ENCODE peak calls at places on chromosomes 13 and 19, in four cellular contexts. R is HCT116, F is HepG2, P is K562. U is an unnamed sample.

GRCh38 chr19:29191005-29191404 is 21.9 kb downstream of the UQCRFS1 start:
- DNase-seq in R (no peak), F (no peak), P (no peak), U (no peak)

GRCh38 chr19:53903055-53903680 is 5.9 kb upstream of the CACNG7 start:
- DNase-seq in R (no peak), F (peak; percentile 52), P (peak; percentile 64), U (no peak)

GRCh38 chr13:110006304-110006703 is 219.9 kb upstream of the IRS2 start:
- DNase-seq in R (peak; percentile 62), F (no peak), P (no peak), U (no peak)

GRCh38 chr19:6849876-6850275 is 37.5 kb upstream of the ADGRE1 start:
- DNase-seq in R (no peak), F (no peak), P (no peak), U (no peak)

GRCh38 chr13:94679614-94680013 is 32.7 kb downstream of the SOX21 start:
- DNase-seq in R (no peak), F (no peak), P (no peak), U (no peak)

GRCh38 chr13:97853550-97853949 is 99.9 kb upstream of the IPO5 start:
- DNase-seq in R (no peak), F (no peak), P (no peak), U (no peak)

GRCh38 chr13:52743988-52744387 is 4.4 kb upstream of the CNMD start:
- DNase-seq in R (no peak), F (no peak), P (no peak), U (no peak)

GRCh38 chr19:51511353-51511752 is 9.8 kb upstream of the SIGLEC12 start:
- DNase-seq in R (peak; percentile 7), F (peak; percentile 12), P (peak; percentile 64), U (no peak)

GRCh38 chr19:12496480-12496879 is 11.9 kb upstream of the ZNF709 start:
- DNase-seq in R (no peak), F (no peak), P (no peak), U (no peak)

GRCh38 chr13:30551194-30551593 is 66.5 kb upstream of the USPL1 start:
- DNase-seq in R (peak; percentile 26), F (peak; percentile 29), P (peak; percentile 29), U (no peak)

GRCh38 chr13:40408602-40409001 is 257.8 kb downstream of the FOXO1 start:
- DNase-seq in R (peak; percentile 40), F (no peak), P (no peak), U (no peak)

GRCh38 chr19:13778847-13779246 is 4.6 kb downstream of the C19orf53 start:
- DNase-seq in R (no peak), F (no peak), P (no peak), U (no peak)

GRCh38 chr19:13782537-13782936 is 8.3 kb downstream of the C19orf53 start:
- DNase-seq in R (no peak), F (no peak), P (no peak), U (no peak)

GRCh38 chr19:13778398-13778797 is 4.1 kb downstream of the C19orf53 start:
- DNase-seq in R (no peak), F (no peak), P (no peak), U (no peak)

GRCh38 chr19:13783565-13784500 is 9.6 kb downstream of the C19orf53 start:
- DNase-seq in R (no peak), F (no peak), P (no peak), U (no peak)

DNA sequence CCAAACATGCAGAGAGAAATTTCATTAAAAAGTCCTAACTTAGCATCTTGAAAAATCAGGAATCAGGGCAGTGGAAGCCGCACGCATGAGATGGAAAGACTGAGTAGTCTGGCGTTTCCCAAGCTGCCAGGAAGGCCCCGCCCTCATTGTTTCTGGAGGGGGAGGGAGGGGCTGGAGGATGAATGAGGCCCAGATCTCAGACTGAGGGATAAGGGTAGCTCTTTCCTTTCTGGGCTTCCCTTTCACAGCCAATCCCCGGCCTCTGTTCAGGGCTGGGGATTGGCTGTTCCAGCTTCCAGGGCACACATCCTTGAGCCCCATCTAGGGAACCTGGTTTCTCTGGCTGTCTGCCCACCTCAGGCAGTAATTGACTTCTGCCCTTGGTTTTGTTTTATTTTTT is 7.3 kb downstream of the C19orf53 start:
- DNase-seq in R (peak; percentile 54), F (no peak), P (peak; percentile 76), U (no peak)
- TF ChIP-seq TCF7L2 in R (no peak), F (no peak), P (no peak), U (no peak)

GRCh38 chr19:4529924-4530522 is 5.0 kb downstream of the PLIN5 start:
- DNase-seq in R (no peak), F (no peak), P (no peak), U (no peak)
- TF ChIP-seq TCF7L2 in R (no peak), F (no peak), P (no peak), U (no peak)

DNA sequence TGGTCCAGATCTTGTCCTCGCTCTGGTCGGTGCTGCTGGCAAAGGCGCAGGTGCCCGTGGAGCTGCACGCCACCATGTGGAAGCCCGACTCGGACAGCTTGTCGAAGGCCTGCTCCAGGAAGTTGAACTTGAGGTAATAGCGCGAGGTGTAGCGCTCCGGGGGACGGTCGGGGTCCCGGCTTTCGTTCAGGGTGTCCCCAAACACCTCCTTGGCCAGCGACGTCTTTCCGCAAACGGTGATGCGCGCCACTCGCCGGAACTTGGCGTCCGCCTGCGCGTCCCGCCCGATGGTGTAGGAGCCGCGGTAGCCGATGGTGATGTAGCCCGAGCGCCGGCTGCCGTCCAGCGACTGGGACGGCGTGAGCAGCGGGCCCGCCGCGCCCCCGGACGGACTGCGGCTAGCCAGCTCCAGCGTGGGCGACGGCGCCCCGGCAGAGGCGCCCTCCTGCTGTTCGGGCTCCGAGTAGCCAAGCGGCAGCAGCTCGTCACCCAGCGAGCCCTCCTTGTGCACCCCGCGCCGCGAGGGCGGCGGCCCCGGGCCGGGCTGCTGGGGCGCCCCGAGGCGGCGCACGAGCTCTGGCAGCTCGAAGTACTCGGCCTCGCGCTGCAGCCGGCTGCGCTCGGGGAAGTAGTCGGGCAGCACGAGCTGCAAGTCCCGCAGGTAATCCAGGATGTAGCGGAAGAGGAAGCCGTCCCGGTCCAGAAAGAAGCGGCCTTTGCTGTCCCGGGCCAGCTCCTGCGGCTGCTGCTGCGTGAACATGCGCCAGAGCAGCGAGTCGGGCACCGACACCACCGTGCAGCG is 801 bp downstream of the KCTD12 start:
- DNase-seq in R (no peak), F (no peak), P (peak; percentile 23), U (no peak)
- TF ChIP-seq TCF7L2 in R (no peak), F (no peak), P (no peak), U (no peak)

GRCh38 chr13:28638756-28639155 is 20.2 kb upstream of the POMP start:
- DNase-seq in R (no peak), F (no peak), P (no peak), U (no peak)

GRCh38 chr13:28636677-28637317 is 22.1 kb upstream of the POMP start:
- DNase-seq in R (peak; percentile 52), F (peak; percentile 58), P (peak; percentile 75), U (peak; percentile 25)

GRCh38 chr13:28631792-28632191 is 27.1 kb upstream of the POMP start:
- DNase-seq in R (no peak), F (no peak), P (no peak), U (no peak)

GRCh38 chr13:28637714-28638355 is 21.1 kb upstream of the POMP start:
- DNase-seq in R (no peak), F (peak; percentile 59), P (peak; percentile 18), U (no peak)

DNA sequence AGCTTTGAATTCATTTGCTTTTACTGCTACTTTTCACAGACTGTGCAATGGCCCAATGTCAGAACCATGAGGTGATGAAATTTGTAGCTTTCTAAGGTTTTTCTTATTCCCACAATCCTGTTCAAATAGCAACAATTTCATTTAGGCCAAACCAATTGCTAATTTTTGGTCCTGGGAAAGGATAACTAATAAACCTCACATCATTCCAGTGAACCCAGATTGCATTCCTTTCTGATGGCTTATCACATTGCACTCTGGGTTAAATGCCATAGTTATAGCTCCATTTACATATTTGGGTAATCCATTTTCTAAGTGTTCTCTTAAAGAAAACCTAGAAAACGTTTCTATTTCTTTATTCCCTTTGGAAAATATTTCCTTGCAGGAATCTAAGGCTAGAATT is 22.9 kb upstream of the POMP start:
- DNase-seq in R (no peak), F (no peak), P (no peak), U (no peak)
- TF ChIP-seq TCF7L2 in R (no peak), F (no peak), P (no peak), U (no peak)

DNA sequence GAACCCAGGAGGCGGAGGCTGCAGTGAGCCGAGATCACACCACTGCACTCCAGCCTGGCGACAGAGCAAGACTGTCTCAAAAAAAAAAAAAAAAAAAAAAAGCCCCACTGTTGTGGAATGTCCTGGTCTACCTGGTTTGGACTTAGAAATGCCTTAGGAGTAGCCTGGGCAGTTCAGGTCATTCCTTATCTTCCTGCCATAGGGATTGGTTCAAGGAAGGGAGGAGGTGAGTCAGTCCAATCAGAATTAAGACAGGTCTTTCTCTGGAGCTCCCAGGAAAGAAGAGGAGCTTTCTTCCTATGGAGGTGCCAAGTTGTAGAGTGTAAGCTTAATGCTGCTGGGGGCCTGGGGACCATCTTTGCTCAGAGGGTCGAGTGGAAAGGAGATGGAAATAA is 44.8 kb downstream of the SIPA1L3 start:
- DNase-seq in R (no peak), F (no peak), P (no peak), U (no peak)
- TF ChIP-seq TCF7L2 in R (no peak), F (no peak), P (no peak), U (no peak)

GRCh38 chr13:32381539-32381938 is 46.4 kb downstream of the N4BP2L1 start:
- DNase-seq in R (peak; percentile 2), F (peak; percentile 49), P (peak; percentile 13), U (no peak)
- TF ChIP-seq TCF7L2 in R (no peak), F (no peak), P (no peak), U (no peak)

GRCh38 chr13:111573801-111574200 is 253.4 kb downstream of the TEX29 start:
- DNase-seq in R (no peak), F (no peak), P (no peak), U (no peak)

GRCh38 chr13:111575276-111575675 is 254.8 kb downstream of the TEX29 start:
- DNase-seq in R (no peak), F (no peak), P (no peak), U (no peak)

GRCh38 chr13:111575719-111576118 is 255.3 kb downstream of the TEX29 start:
- DNase-seq in R (no peak), F (no peak), P (no peak), U (no peak)

GRCh38 chr13:111577956-111578595 is 257.6 kb downstream of the TEX29 start:
- DNase-seq in R (no peak), F (no peak), P (no peak), U (no peak)

DNA sequence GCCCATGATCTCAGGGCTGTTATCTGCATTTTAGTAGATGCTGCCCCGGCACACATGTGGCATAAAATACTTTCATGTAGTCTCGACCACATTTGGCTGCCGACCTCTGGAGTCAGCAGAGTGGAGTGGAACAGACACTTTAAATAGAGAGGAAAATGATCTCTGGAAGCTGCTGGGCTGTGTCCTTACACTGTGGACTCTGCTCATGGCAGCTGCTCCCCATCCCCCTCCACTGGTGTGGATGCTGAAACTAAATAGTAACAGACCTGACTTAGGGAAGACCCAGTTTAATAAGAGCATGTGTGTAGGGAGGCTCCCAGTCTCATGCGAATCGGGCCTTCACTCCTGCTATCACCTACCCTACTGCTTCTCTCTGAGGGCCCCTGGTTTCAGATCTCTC is 257.0 kb downstream of the TEX29 start:
- DNase-seq in R (no peak), F (no peak), P (no peak), U (no peak)
- TF ChIP-seq TCF7L2 in R (no peak), F (no peak), P (no peak), U (no peak)

GRCh38 chr19:45547965-45548609 is 36.5 kb downstream of the OPA3 start:
- DNase-seq in R (peak; percentile 86), F (no peak), P (no peak), U (no peak)
- TF ChIP-seq TCF7L2 in R (no peak), F (no peak), P (no peak), U (no peak)